ENCODE peak calls at places on chromosome 9, in five cellular contexts. M is choroid plexus epithelial cell, B is H9, E is Caco-2, X is Calu3. H is an unnamed sample.

GRCh38 chr9:69223605-69224004 is 49.5 kb downstream of the TJP2 start:
- DNase-seq in M (peak), B (peak), E (peak), X (peak), H (peak)

GRCh38 chr9:36832232-36832795 is 201.8 kb downstream of the PAX5 start:
- DNase-seq in M (no peak), B (no peak), E (no peak), X (no peak), H (no peak)

GRCh38 chr9:136965771-136966484 is 11.4 kb upstream of the PTGDS start:
- DNase-seq in M (no peak), B (no peak), E (no peak), X (no peak), H (no peak)

GRCh38 chr9:3957296-3957695 is 342.6 kb downstream of the GLIS3 start:
- DNase-seq in M (no peak), B (no peak), E (no peak), X (no peak), H (no peak)

GRCh38 chr9:32399110-32399815 is 14.8 kb downstream of the ACO1 start:
- DNase-seq in M (no peak), B (no peak), E (no peak), X (no peak), H (no peak)

GRCh38 chr9:82474235-82474634 is 485.7 kb downstream of the SPATA31D1 start:
- DNase-seq in M (no peak), B (no peak), E (no peak), X (no peak), H (no peak)

GRCh38 chr9:89358376-89358775 is 40.1 kb downstream of the SECISBP2 start:
- DNase-seq in M (no peak), B (no peak), E (no peak), X (no peak), H (no peak)

GRCh38 chr9:21761309-21761901 is 41.0 kb upstream of the MTAP start:
- DNase-seq in M (no peak), B (no peak), E (no peak), X (no peak), H (peak)

GRCh38 chr9:34665109-34665380 is 2.6 kb upstream of the CCL27 start:
- DNase-seq in M (no peak), B (no peak), E (no peak), X (no peak), H (no peak)

GRCh38 chr9:88344013-88344412 is 44.2 kb upstream of the SPIN1 start:
- DNase-seq in M (no peak), B (no peak), E (no peak), X (no peak), H (no peak)

GRCh38 chr9:87479801-87480201 is 17.9 kb upstream of the DAPK1 start:
- DNase-seq in M (peak), B (no peak), E (no peak), X (peak), H (peak)

DNA sequence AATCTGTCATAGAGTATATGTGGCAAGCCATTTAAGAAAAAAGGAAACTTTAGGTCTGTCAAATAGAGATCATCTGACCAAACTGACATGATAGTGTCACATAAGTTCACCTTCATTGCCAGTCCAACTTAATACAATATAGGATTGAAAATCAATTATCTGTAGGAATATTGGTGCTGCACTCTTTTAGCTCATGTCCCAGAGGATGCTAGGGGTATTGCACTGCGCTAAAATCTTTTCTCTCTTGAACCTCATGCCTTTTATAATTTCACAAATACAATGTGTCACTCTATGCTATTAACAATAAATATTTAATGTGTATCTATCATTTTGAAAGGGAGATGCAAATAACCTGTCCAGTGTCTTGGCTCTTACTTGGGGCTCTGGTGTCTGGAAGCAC is 72.4 kb upstream of the FAM120A start:
- DNase-seq in M (peak), B (no peak), E (no peak), X (no peak), H (no peak)
- TF ChIP-seq CTCF in M (peak), B (peak), E (no peak), X (no peak), H (no peak)

GRCh38 chr9:129613520-129614175 is 7.3 kb downstream of the C9orf50 start:
- DNase-seq in M (no peak), B (no peak), E (no peak), X (no peak), H (no peak)

GRCh38 chr9:129612815-129613519 is 7.9 kb downstream of the C9orf50 start:
- DNase-seq in M (no peak), B (no peak), E (no peak), X (no peak), H (no peak)

GRCh38 chr9:129611302-129611800 is 9.6 kb downstream of the C9orf50 start:
- DNase-seq in M (no peak), B (no peak), E (no peak), X (no peak), H (no peak)

GRCh38 chr9:129610473-129611301 is 10.2 kb downstream of the C9orf50 start:
- DNase-seq in M (peak), B (peak), E (peak), X (peak), H (peak)

GRCh38 chr9:129612123-129612522 is 8.8 kb downstream of the C9orf50 start:
- DNase-seq in M (no peak), B (no peak), E (no peak), X (no peak), H (no peak)
- TF ChIP-seq CTCF in M (no peak), B (no peak), E (peak), X (no peak), H (no peak)

GRCh38 chr9:115694014-115694413 is 459.6 kb upstream of the PAPPA start:
- DNase-seq in M (peak), B (peak), E (peak), X (peak), H (no peak)
- TF ChIP-seq CTCF in M (peak), B (peak), E (no peak), X (no peak), H (no peak)

GRCh38 chr9:93697352-93698139 is 121.2 kb downstream of the PHF2 start:
- DNase-seq in M (no peak), B (peak), E (no peak), X (no peak), H (no peak)

GRCh38 chr9:93698140-93698908 is 121.9 kb downstream of the PHF2 start:
- DNase-seq in M (no peak), B (peak), E (no peak), X (no peak), H (no peak)

GRCh38 chr9:93701494-93702218 is 125.3 kb downstream of the PHF2 start:
- DNase-seq in M (no peak), B (peak), E (no peak), X (no peak), H (no peak)

GRCh38 chr9:93699650-93700049 is 123.3 kb downstream of the PHF2 start:
- DNase-seq in M (no peak), B (no peak), E (no peak), X (no peak), H (no peak)

DNA sequence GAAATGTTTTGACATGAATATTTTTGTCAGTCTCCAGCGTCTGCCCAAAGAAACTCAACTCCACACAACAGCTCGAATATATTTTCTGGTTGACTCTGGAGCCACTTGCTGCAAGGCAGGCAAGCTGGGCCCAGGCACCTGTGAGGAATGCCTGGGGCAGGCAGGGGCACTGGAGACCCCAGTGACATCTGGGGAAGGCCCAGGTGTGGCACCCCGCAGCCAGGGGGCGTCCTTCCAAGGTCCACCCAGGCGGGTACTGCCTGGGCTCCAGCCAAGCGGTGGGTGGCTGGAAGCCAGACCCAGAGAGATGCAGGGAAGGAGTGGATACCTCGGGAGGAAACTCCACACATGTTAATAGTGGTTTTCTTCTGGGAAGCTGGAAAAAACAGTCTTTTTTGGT is 125.9 kb downstream of the PHF2 start:
- DNase-seq in M (no peak), B (peak), E (no peak), X (no peak), H (no peak)
- TF ChIP-seq CTCF in M (peak), B (peak), E (no peak), X (no peak), H (no peak)

DNA sequence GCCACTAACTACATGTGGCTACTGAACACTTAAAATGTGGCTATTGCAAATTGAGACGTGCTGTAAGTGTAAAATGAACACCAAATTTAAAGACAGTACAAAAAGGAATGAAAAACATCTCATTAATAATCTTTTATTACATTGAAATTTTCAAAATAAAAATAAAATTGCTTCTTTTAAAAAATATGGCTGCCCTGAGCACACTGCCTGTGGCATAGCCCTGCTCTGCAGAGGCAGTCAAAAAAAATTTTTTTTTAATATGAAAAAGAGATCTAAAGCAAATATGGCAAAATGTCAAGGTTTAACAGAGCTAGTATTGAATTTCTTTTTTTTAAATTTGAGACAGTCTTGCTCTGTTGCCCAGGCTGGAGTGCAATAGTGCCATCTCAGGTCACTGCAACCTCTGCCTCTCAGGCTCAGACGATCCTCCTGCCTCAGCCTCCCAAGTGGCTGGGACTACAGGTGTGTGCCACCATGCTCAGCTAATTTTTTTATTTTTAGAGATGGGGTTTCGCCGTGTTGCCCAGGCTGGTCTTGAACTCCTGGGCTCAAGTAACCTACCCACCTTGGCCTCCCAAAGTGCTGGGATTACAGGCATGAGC is 25.6 kb downstream of the CARNMT1 start:
- DNase-seq in M (no peak), B (no peak), E (no peak), X (no peak), H (no peak)
- TF ChIP-seq CTCF in M (no peak), B (peak), E (no peak), X (no peak), H (no peak)

DNA sequence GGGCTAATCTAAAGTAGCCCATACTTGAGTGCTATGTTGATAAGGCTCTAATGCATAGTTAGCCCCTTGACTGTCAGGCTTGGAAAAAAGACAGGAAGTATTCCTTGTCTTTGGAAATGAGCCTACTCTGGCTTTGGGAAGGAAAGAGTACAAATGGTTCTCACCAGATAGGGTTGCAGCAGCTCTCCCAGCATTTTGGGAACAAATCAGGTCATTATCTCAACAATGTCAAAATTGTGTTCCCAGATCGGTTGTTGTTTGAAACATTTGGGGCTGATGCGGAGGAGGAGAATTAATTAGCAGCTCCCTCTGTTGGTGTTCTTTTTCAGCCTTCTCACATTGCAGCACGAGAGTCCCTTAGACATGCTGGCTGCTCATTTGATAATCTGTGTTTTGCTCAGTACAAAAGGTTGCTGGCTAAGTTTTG is 294.7 kb upstream of the DMRT1 start:
- DNase-seq in M (peak), B (peak), E (peak), X (no peak), H (no peak)
- TF ChIP-seq CTCF in M (peak), B (peak), E (peak), X (no peak), H (no peak)

GRCh38 chr9:127920794-127921193 is 4.0 kb upstream of the ST6GALNAC4 start:
- DNase-seq in M (no peak), B (no peak), E (no peak), X (no peak), H (no peak)

GRCh38 chr9:127919253-127919815 is 2.5 kb upstream of the ST6GALNAC4 start:
- DNase-seq in M (peak), B (no peak), E (no peak), X (peak), H (no peak)

GRCh38 chr9:127917603-127918002 is 762 bp upstream of the ST6GALNAC4 start:
- DNase-seq in M (no peak), B (no peak), E (no peak), X (no peak), H (no peak)

GRCh38 chr9:127916665-127917581 is at the start of gene ST6GALNAC4:
- DNase-seq in M (peak), B (peak), E (peak), X (peak), H (peak)

DNA sequence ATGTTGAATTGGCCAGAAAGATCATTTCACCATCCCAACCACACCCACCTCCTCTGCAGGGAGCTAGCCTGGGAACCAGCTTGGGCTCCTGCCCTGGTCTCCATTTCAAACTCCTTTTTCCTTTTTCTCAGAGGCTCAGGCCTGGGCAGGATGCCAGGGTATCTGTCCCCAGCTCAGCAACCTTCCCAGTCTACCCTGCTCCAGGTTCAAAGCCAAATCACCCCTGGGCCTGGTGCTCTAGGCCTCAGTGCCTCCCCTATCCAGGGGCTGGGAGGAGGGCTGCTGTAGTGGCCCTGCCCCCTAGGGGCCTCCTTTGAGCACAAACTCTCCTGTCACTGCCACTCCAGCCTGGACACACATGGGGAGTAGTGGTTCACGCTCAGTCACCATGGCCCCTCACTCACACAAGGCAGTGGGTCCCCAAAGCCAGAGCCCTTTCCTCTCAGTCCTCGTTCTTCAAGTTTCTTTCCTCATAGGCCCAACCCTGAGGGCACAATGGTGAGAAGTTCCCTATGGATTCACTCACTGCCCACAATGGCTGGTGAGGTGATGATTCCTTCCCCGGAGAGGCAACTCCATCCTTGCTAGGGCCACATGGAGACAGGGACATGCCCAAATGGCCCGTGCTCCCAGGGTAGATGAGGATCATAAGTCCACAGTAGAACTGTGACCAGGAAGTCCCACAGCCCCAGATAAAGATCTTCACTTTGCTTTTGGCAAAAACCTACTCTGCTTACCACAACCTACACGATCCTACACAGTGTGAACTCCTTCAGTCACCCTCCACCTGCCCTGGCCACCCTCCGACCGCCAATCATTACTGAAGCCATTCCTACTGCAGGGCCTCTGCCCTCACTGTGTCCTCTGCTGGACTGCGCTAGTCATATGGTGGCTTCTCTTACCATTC is 1.6 kb upstream of the ST6GALNAC4 start:
- DNase-seq in M (peak), B (peak), E (no peak), X (no peak), H (no peak)
- TF ChIP-seq CTCF in M (peak), B (peak), E (no peak), X (no peak), H (peak)

DNA sequence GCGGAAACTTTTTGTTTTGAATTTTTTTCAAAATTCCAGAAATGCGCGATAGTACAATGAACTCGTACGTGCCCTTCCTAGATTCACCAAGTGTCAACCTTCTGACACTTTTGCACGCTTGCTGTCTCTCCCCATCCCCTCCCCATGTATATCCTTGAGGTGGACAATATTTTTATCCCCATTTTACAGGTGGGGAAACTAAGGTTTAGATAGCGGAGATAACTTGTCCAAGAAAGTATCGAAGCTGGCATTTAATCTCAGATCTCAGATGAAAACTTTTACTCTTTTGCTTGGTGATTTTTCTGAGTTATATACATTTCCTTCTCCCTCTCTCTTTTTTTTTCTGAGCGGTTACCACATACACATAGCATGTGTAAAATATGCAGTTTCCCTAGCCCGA is 34.6 kb downstream of the LHX2 start:
- DNase-seq in M (no peak), B (no peak), E (no peak), X (no peak), H (no peak)
- TF ChIP-seq CTCF in M (no peak), B (no peak), E (no peak), X (no peak), H (no peak)

DNA sequence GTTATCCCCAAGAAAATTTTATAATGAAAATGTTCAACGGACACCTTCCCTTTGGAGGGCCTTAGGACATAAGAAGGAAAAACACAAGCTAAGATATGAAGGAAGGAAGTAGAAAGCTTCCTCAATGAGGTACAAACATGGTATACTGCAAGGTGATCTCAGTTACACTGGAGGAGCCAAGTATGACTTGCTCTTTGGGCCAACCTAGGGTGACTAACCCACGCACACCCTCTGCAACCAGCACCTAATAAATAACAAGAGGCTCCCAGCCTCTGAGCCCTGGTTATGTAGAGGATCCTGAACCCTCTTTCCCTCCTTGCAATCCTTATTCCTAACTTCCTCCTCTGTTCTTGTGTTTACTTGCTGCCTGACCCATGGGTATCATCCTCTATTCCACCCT is 38.3 kb upstream of the KCNV2 start:
- DNase-seq in M (no peak), B (no peak), E (no peak), X (no peak), H (no peak)
- TF ChIP-seq CTCF in M (no peak), B (no peak), E (no peak), X (no peak), H (no peak)

H was measured in GM20000.